ENCODE peak calls at places on chromosome 11, in eight cellular contexts. I, N, H, W, X, L, A and G are unnamed samples.

GRCh38 chr11:62544521-62545436 is 1.8 kb downstream of the AHNAK start:
- DNase-seq in A (no peak), X (peak; percentile 19), L (peak; percentile 48), I (no peak), H (no peak), W (no peak), N (peak; percentile 50), G (no peak)

GRCh38 chr11:35418847-35419712 is at the start of gene SLC1A2:
- DNase-seq in W (no peak), X (no peak), N (no peak), H (no peak), I (no peak), L (peak; percentile 29), A (peak; percentile 73), G (peak; percentile 78)

GRCh38 chr11:37504066-37504611 is 906.1 kb upstream of the RAG2 start:
- DNase-seq in H (no peak), W (peak; percentile 93), X (peak; percentile 98), N (peak; percentile 92), I (no peak), L (no peak), A (no peak), G (no peak)

GRCh38 chr11:67313125-67313890 is 10.0 kb downstream of the SSH3 start:
- DNase-seq in L (no peak), X (no peak), W (no peak), A (no peak), N (no peak), H (no peak), I (no peak), G (no peak)

GRCh38 chr11:63920126-63920869 is 3.3 kb upstream of the RCOR2 start:
- DNase-seq in N (no peak), I (no peak), X (no peak), W (no peak), H (no peak), A (peak; percentile 93), L (no peak), G (peak; percentile 64)

GRCh38 chr11:13335319-13335718 is 57.7 kb downstream of the BMAL1 start:
- DNase-seq in A (peak; percentile 37), X (peak; percentile 20), L (peak; percentile 72), I (peak; percentile 70), N (peak; percentile 67), H (peak; percentile 50), W (peak; percentile 79), G (peak; percentile 73)

GRCh38 chr11:2707736-2708135 is 7.9 kb upstream of the KCNQ1OT1 start:
- DNase-seq in X (no peak), L (no peak), I (no peak), A (no peak), N (no peak), H (no peak), W (no peak), G (no peak)

GRCh38 chr11:86660011-86660595 is 12.3 kb downstream of the ME3 start:
- DNase-seq in I (no peak), W (no peak), L (no peak), X (no peak), H (no peak), A (no peak), N (peak; percentile 43), G (no peak)

GRCh38 chr11:14519692-14520085 is 497 bp downstream of the PSMA1 start:
- DNase-seq in L (no peak), I (no peak), X (peak; percentile 10), H (no peak), N (peak; percentile 26), A (no peak), W (no peak), G (no peak)

GRCh38 chr11:121520243-121521144 is 67.7 kb upstream of the SORL1-AS1 start:
- DNase-seq in X (no peak), I (no peak), H (no peak), L (no peak), A (no peak), N (peak; percentile 30), W (no peak), G (no peak)